ENCODE peak calls at places on chromosomes 13 and 19, in eight cellular contexts. Q is naive thymus-derived CD8-positive, alpha-beta T cell; S is upper lobe of right lung; K is MG63; F is GM04504; I is astrocyte; B is choroid plexus epithelial cell; L is Panc1. Y is an unnamed sample.
A peak's percentile ranks its signal among the peaks of the same experiment; 100 is the strongest.

GRCh38 chr13:23804166-23804565 is 85.0 kb downstream of the MIPEP start:
- DNase-seq in Q (no peak), S (no peak), K (no peak), F (no peak), I (no peak), B (no peak), L (no peak), Y (no peak)

GRCh38 chr13:23817833-23818232 is 71.4 kb downstream of the MIPEP start:
- DNase-seq in Q (no peak), S (no peak), K (no peak), F (no peak), I (no peak), B (no peak), L (no peak), Y (no peak)

GRCh38 chr19:44745386-44745831 is 3.1 kb upstream of the BCL3 start:
- DNase-seq in Q (no peak), S (peak; percentile 77), K (peak; percentile 88), F (peak; percentile 65), I (peak; percentile 72), B (peak; percentile 73), L (no peak), Y (no peak)

GRCh38 chr13:74129500-74130144 is 4.6 kb downstream of the KLF12 start:
- DNase-seq in Q (no peak), S (no peak), K (peak; percentile 63), F (peak; percentile 28), I (no peak), B (peak; percentile 41), L (no peak), Y (no peak)

GRCh38 chr19:8210660-8211101 is 1.5 kb downstream of the CERS4 start:
- DNase-seq in Q (no peak), S (no peak), K (no peak), F (no peak), I (no peak), B (no peak), L (no peak), Y (no peak)

GRCh38 chr13:21232599-21232998 is 56.1 kb downstream of the MRPL57 start:
- DNase-seq in Q (no peak), S (no peak), K (no peak), F (no peak), I (no peak), B (no peak), L (no peak), Y (no peak)

GRCh38 chr13:80604094-80604493 is 263.2 kb upstream of the SPRY2 start:
- DNase-seq in Q (no peak), S (no peak), K (no peak), F (no peak), I (no peak), B (peak; percentile 17), L (no peak), Y (no peak)

GRCh38 chr19:29539668-29540067 is 13.9 kb downstream of the VSTM2B start:
- DNase-seq in Q (no peak), S (peak; percentile 19), K (no peak), F (no peak), I (no peak), B (no peak), L (no peak), Y (no peak)

GRCh38 chr13:101053694-101054093 is 362.6 kb downstream of the NALCN start:
- DNase-seq in Q (no peak), S (no peak), K (no peak), F (no peak), I (peak; percentile 7), B (no peak), L (no peak), Y (no peak)

GRCh38 chr13:27131202-27131623 is 40.4 kb downstream of the USP12 start:
- DNase-seq in Q (no peak), S (no peak), K (no peak), F (no peak), I (peak; percentile 66), B (peak; percentile 68), L (peak; percentile 64), Y (no peak)

GRCh38 chr19:38392707-38393308 is 4.3 kb downstream of the SPRED3 start:
- DNase-seq in Q (no peak), S (no peak), K (no peak), F (no peak), I (peak; percentile 40), B (peak; percentile 41), L (no peak), Y (no peak)

GRCh38 chr13:113508531-113509254 is 18.2 kb upstream of the DCUN1D2 start:
- DNase-seq in Q (no peak), S (no peak), K (no peak), F (no peak), I (no peak), B (no peak), L (no peak), Y (no peak)